ENCODE peak calls at places on chromosome 21, in five cellular contexts. P, Z, O, H and T are unnamed samples.

GRCh38 chr21:46040707-46041106 is 57.2 kb upstream of the COL6A2 start:
- DNase-seq in O (no peak), H (no peak), Z (no peak), P (no peak), T (no peak)

GRCh38 chr21:42849759-42850412 is 29.5 kb downstream of the WDR4 start:
- DNase-seq in P (no peak), O (no peak), H (no peak), Z (no peak), T (no peak)

GRCh38 chr21:35314896-35315582 is 265.9 kb upstream of the RUNX1 start:
- DNase-seq in P (no peak), Z (no peak), H (no peak), O (no peak), T (no peak)

GRCh38 chr21:42423197-42423675 is 19.5 kb downstream of the UBASH3A start:
- DNase-seq in Z (peak; percentile 66), P (no peak), H (no peak), O (no peak), T (no peak)

GRCh38 chr21:45253180-45253579 is 34.5 kb downstream of the POFUT2 start:
- DNase-seq in P (no peak), Z (no peak), H (peak; percentile 7), O (no peak), T (no peak)

GRCh38 chr21:26280715-26281310 is 110.2 kb upstream of the APP start:
- DNase-seq in O (no peak), H (peak; percentile 37), P (no peak), Z (no peak), T (no peak)

GRCh38 chr21:37445228-37445627 is 78.7 kb downstream of the DYRK1A start:
- DNase-seq in H (no peak), O (no peak), P (no peak), Z (no peak), T (no peak)

GRCh38 chr21:30206551-30207251 is 9.2 kb downstream of the CLDN8 start:
- DNase-seq in P (no peak), Z (no peak), O (no peak), H (peak; percentile 84), T (no peak)

GRCh38 chr21:38822754-38823374 is 17.1 kb downstream of the ETS2 start:
- DNase-seq in O (no peak), P (no peak), H (no peak), Z (no peak), T (no peak)

GRCh38 chr21:37636152-37636860 is 269.7 kb downstream of the DYRK1A start:
- DNase-seq in O (no peak), P (no peak), H (peak; percentile 97), Z (no peak), T (no peak)

GRCh38 chr21:44653656-44654575 is 543 bp downstream of the KRTAP12-4 start:
- DNase-seq in P (no peak), O (peak; percentile 56), Z (peak; percentile 49), H (no peak), T (peak; percentile 91)

GRCh38 chr21:42429021-42429420 is 25.3 kb downstream of the UBASH3A start:
- DNase-seq in H (no peak), O (no peak), Z (no peak), P (no peak), T (no peak)

GRCh38 chr21:41926068-41926806 is 27.6 kb downstream of the C2CD2 start:
- DNase-seq in H (peak; percentile 47), Z (peak; percentile 59), O (peak; percentile 14), P (no peak), T (no peak)

GRCh38 chr21:38280446-38280845 is 23.7 kb downstream of the KCNJ15 start:
- DNase-seq in P (no peak), O (no peak), Z (no peak), H (no peak), T (no peak)

GRCh38 chr21:37710555-37711293 is 205.5 kb downstream of the KCNJ6 start:
- DNase-seq in H (no peak), O (no peak), P (no peak), Z (no peak), T (peak; percentile 56)